ENCODE peak calls at places on chromosomes 11 and 22, in five cellular contexts. Z is transverse colon, U is HepG2, G is NAMALWA, O is coronary artery. B is an unnamed sample.

GRCh38 chr22:27327497-27327896 is 474.1 kb downstream of the MN1 start:
- DNase-seq in Z (no peak), U (no peak), G (no peak), O (no peak), B (no peak)

GRCh38 chr22:43262990-43263644 is 76.2 kb upstream of the TTLL12 start:
- DNase-seq in Z (peak; percentile 33), U (peak; percentile 85), G (no peak), O (no peak), B (peak; percentile 72)

GRCh38 chr22:19663286-19663815 is 51.0 kb upstream of the SEPTIN5 start:
- DNase-seq in Z (peak; percentile 43), U (no peak), G (no peak), O (no peak), B (peak; percentile 52)

GRCh38 chr11:45024357-45024756 is 73.7 kb upstream of the TP53I11 start:
- DNase-seq in Z (no peak), U (no peak), G (no peak), O (no peak), B (no peak)

GRCh38 chr11:197741-198235 is 4.9 kb downstream of the SCGB1C1 start:
- DNase-seq in Z (no peak), U (no peak), G (no peak), O (peak; percentile 66), B (no peak)

GRCh38 chr11:90722552-90723190 is 499.8 kb upstream of the CHORDC1 start:
- DNase-seq in Z (no peak), U (peak; percentile 68), G (no peak), O (no peak), B (no peak)

GRCh38 chr11:3158821-3159220 is 6.3 kb downstream of the OSBPL5 start:
- DNase-seq in Z (no peak), U (no peak), G (no peak), O (no peak), B (peak; percentile 36)

GRCh38 chr11:76773921-76774361 is 9.2 kb upstream of the TSKU start:
- DNase-seq in Z (no peak), U (no peak), G (no peak), O (no peak), B (no peak)

GRCh38 chr22:20494978-20495860 is at the start of gene KLHL22:
- DNase-seq in Z (peak; percentile 44), U (peak; percentile 26), G (peak; percentile 35), O (no peak), B (peak; percentile 69)

GRCh38 chr11:77510095-77510494 is 36.2 kb upstream of the PAK1 start:
- DNase-seq in Z (no peak), U (no peak), G (no peak), O (no peak), B (no peak)

GRCh38 chr11:79092791-79093313 is 348.0 kb downstream of the TENM4 start:
- DNase-seq in Z (no peak), U (no peak), G (peak; percentile 41), O (no peak), B (no peak)

GRCh38 chr11:2928605-2929510 is at the start of gene PHLDA2:
- DNase-seq in Z (peak; percentile 73), U (no peak), G (no peak), O (no peak), B (peak; percentile 81)

GRCh38 chr11:130426223-130427048 is 2.0 kb downstream of the ADAMTS8 start:
- DNase-seq in Z (no peak), U (no peak), G (no peak), O (no peak), B (no peak)

GRCh38 chr11:6757373-6757967 is 14.3 kb downstream of the OR2AG2 start:
- DNase-seq in Z (peak; percentile 60), U (peak; percentile 44), G (peak; percentile 75), O (no peak), B (no peak)

GRCh38 chr11:45048870-45049825 is 97.3 kb upstream of the PRDM11 start:
- DNase-seq in Z (no peak), U (no peak), G (no peak), O (no peak), B (no peak)

GRCh38 chr11:128840137-128840536 is 27.0 kb downstream of the KCNJ1 start:
- DNase-seq in Z (no peak), U (no peak), G (no peak), O (no peak), B (no peak)

GRCh38 chr11:17572791-17573460 is 25.9 kb downstream of the OTOG start:
- DNase-seq in Z (no peak), U (no peak), G (no peak), O (peak; percentile 50), B (no peak)

GRCh38 chr11:77470971-77471370 is 2.9 kb downstream of the PAK1 start:
- DNase-seq in Z (no peak), U (no peak), G (no peak), O (no peak), B (no peak)

GRCh38 chr11:69173925-69174591 is 18.3 kb downstream of the SMIM38 start:
- DNase-seq in Z (no peak), U (peak; percentile 46), G (no peak), O (no peak), B (no peak)

GRCh38 chr11:78417888-78418583 is 416 bp upstream of the GAB2 start:
- DNase-seq in Z (peak; percentile 87), U (peak; percentile 66), G (peak; percentile 78), O (peak; percentile 88), B (peak; percentile 89)

GRCh38 chr11:123413636-123414035 is 16.4 kb upstream of the GRAMD1B start:
- DNase-seq in Z (no peak), U (peak; percentile 29), G (no peak), O (no peak), B (no peak)

GRCh38 chr11:75762885-75763284 is 5.7 kb upstream of the DGAT2 start:
- DNase-seq in Z (no peak), U (peak; percentile 88), G (no peak), O (no peak), B (no peak)

GRCh38 chr11:68677432-68677831 is 6.9 kb upstream of the GAL start:
- DNase-seq in Z (no peak), U (peak; percentile 51), G (no peak), O (no peak), B (no peak)

GRCh38 chr11:57667715-57668466 is at the start of gene ZDHHC5:
- DNase-seq in Z (peak; percentile 99), U (peak; percentile 97), G (peak; percentile 98), O (peak; percentile 100), B (peak; percentile 99)

GRCh38 chr22:17869285-17870096 is 95.2 kb upstream of the BID start:
- DNase-seq in Z (peak; percentile 43), U (no peak), G (no peak), O (no peak), B (peak; percentile 59)

GRCh38 chr22:47564651-47565050 is 802.2 kb downstream of the TBC1D22A start:
- DNase-seq in Z (no peak), U (no peak), G (no peak), O (no peak), B (no peak)

GRCh38 chr11:75400110-75400865 is 970 bp downstream of the RPS3 start:
- DNase-seq in Z (no peak), U (peak; percentile 49), G (peak; percentile 53), O (no peak), B (no peak)

GRCh38 chr22:38462960-38463784 is 4.7 kb upstream of the KDELR3 start:
- DNase-seq in Z (no peak), U (peak; percentile 77), G (no peak), O (no peak), B (peak; percentile 51)

GRCh38 chr11:13669544-13670488 is 1.3 kb downstream of the FAR1 start:
- DNase-seq in Z (no peak), U (no peak), G (no peak), O (no peak), B (no peak)

GRCh38 chr11:68044145-68044813 is 5.5 kb downstream of the TCIRG1 start:
- DNase-seq in Z (no peak), U (no peak), G (no peak), O (no peak), B (no peak)

B was measured in mucosa of descending colon.